ENCODE peak calls at places on chromosomes 4 and X, in four cellular contexts. L, X, C and S are unnamed samples.

GRCh38 chr4:67721770-67722597 is 21.0 kb upstream of the UBA6 start:
- DNase-seq in L (peak), X (no peak), C (no peak), S (no peak)

GRCh38 chrX:70089575-70090297 is 27.5 kb downstream of the OTUD6A start:
- DNase-seq in L (no peak), X (no peak), C (no peak), S (no peak)

GRCh38 chr4:11529625-11530201 is 101.0 kb upstream of the HS3ST1 start:
- DNase-seq in L (no peak), X (no peak), C (no peak), S (no peak)

GRCh38 chr4:98744372-98745150 is 86.2 kb upstream of the TSPAN5 start:
- DNase-seq in L (no peak), X (no peak), C (no peak), S (no peak)

GRCh38 chrX:49106930-49107329 is 16.6 kb downstream of the GPKOW start:
- DNase-seq in L (no peak), X (no peak), C (peak), S (no peak)

GRCh38 chr4:21790437-21791029 is 158.0 kb downstream of the KCNIP4 start:
- DNase-seq in L (peak), X (peak), C (no peak), S (no peak)

GRCh38 chrX:26376037-26376708 is 160.2 kb downstream of the MAGEB5 start:
- DNase-seq in L (no peak), X (no peak), C (no peak), S (no peak)

GRCh38 chr4:142312391-142312790 is 533.7 kb downstream of the INPP4B start:
- DNase-seq in L (no peak), X (no peak), C (no peak), S (no peak)

GRCh38 chr4:69689530-69690111 is 36.6 kb upstream of the UGT2A1 start:
- DNase-seq in L (peak), X (peak), C (peak), S (peak)

GRCh38 chr4:44256414-44256813 is 192.2 kb downstream of the KCTD8 start:
- DNase-seq in L (no peak), X (no peak), C (no peak), S (no peak)

GRCh38 chr4:44257461-44257860 is 191.1 kb downstream of the KCTD8 start:
- DNase-seq in L (no peak), X (no peak), C (no peak), S (no peak)
- TF ChIP-seq TCF7L2 in L (no peak), X (no peak), C (no peak), S (no peak)

GRCh38 chrX:41561045-41561444 is 113.9 kb downstream of the NYX start:
- DNase-seq in L (no peak), X (peak), C (no peak), S (peak)
- TF ChIP-seq POLR2AphosphoS5 in L (no peak), X (no peak), C (no peak), S (no peak)

DNA sequence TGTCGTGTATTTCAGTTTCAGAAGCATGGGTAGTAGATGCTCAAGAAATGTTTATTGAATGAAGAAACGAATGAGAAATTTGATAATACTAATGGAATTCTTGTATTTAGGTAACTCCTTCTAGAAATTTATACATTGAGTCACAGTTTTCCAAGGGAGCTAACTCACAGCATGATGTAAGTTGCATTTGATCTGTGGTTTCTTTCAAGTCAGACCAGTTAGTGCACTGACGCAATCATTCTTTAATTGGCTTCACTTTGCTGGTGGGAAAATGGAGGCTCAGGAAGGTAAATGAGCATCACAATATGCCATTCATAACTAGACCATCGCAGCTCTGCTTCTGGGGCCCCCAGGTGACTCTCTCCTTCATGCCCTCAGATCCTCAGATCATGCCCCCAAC is 17.3 kb upstream of the CWH43 start:
- DNase-seq in L (no peak), X (no peak), C (no peak), S (no peak)
- TF ChIP-seq TCF7L2 in L (no peak), X (no peak), C (no peak), S (no peak)

DNA sequence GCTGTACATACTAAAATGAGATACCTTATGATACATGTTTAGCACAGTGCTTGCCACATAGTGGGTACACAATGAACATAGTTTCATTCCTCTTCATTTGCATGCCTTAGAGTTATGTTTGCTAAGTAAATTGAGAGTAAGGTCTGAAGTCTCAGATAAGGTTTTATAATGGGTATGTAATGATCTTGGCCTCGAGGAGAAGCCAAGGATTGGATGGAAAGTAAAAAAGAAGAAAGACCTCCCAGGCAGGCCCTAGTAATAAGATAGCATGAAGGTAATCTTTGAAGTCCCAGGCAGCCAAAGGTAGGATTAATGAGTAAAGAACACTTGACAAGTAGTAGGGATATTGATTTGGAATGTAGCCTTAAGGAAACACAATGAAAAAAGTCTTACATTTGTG is 55.8 kb upstream of the TSPAN7 start:
- DNase-seq in L (no peak), X (no peak), C (no peak), S (no peak)
- TF ChIP-seq POLR2AphosphoS5 in L (no peak), X (no peak), C (no peak), S (no peak)